ENCODE peak calls at places on chromosomes 11 and 22, in four cellular contexts. One of them, this sample, is unnamed.

GRCh38 chr11:62593434-62594044 is 2.2 kb upstream of the TUT1 start:
- DNase-seq in ACHN: peak
- DNase-seq in iris pigment epithelial cell: peak
- DNase-seq in hippocampal formation: peak
- DNase-seq in this sample: peak

GRCh38 chr11:19499999-19500398 is 212.6 kb upstream of the NAV2 start:
- DNase-seq in ACHN: no peak
- DNase-seq in iris pigment epithelial cell: peak
- DNase-seq in hippocampal formation: no peak
- DNase-seq in this sample: peak

GRCh38 chr11:128749986-128750385 is 56.1 kb downstream of the FLI1 start:
- DNase-seq in ACHN: no peak
- DNase-seq in iris pigment epithelial cell: no peak
- DNase-seq in hippocampal formation: no peak
- DNase-seq in this sample: no peak

GRCh38 chr11:117663826-117664225 is 133.2 kb downstream of the DSCAML1 start:
- DNase-seq in ACHN: no peak
- DNase-seq in iris pigment epithelial cell: no peak
- DNase-seq in hippocampal formation: peak
- DNase-seq in this sample: no peak

GRCh38 chr11:18791175-18792065 is at the start of gene PTPN5:
- DNase-seq in ACHN: no peak
- DNase-seq in iris pigment epithelial cell: peak
- DNase-seq in hippocampal formation: no peak
- DNase-seq in this sample: no peak

GRCh38 chr11:8006349-8006977 is 19.3 kb downstream of the EIF3F start:
- DNase-seq in ACHN: peak
- DNase-seq in iris pigment epithelial cell: peak
- DNase-seq in hippocampal formation: peak
- DNase-seq in this sample: peak

GRCh38 chr11:11977206-11977938 is 31.1 kb downstream of the DKK3 start:
- DNase-seq in ACHN: peak
- DNase-seq in iris pigment epithelial cell: peak
- DNase-seq in hippocampal formation: no peak
- DNase-seq in this sample: peak

GRCh38 chr11:64004590-64004984 is 18.3 kb downstream of the OTUB1 start:
- DNase-seq in ACHN: peak
- DNase-seq in iris pigment epithelial cell: no peak
- DNase-seq in hippocampal formation: no peak
- DNase-seq in this sample: peak

GRCh38 chr22:44019416-44019815 is 4.7 kb upstream of the PARVB start:
- DNase-seq in ACHN: no peak
- DNase-seq in iris pigment epithelial cell: no peak
- DNase-seq in hippocampal formation: no peak
- DNase-seq in this sample: no peak

GRCh38 chr11:4072668-4073285 is 21.8 kb upstream of the RRM1 start:
- DNase-seq in ACHN: peak
- DNase-seq in iris pigment epithelial cell: peak
- DNase-seq in hippocampal formation: peak
- DNase-seq in this sample: peak

GRCh38 chr11:76700177-76701100 is 29.9 kb upstream of the LRRC32 start:
- DNase-seq in ACHN: peak
- DNase-seq in iris pigment epithelial cell: peak
- DNase-seq in hippocampal formation: no peak
- DNase-seq in this sample: peak

GRCh38 chr11:17496406-17496805 is 19.8 kb upstream of the ABCC8 start:
- DNase-seq in ACHN: no peak
- DNase-seq in iris pigment epithelial cell: no peak
- DNase-seq in hippocampal formation: no peak
- DNase-seq in this sample: peak

GRCh38 chr11:69134957-69135356 is 20.8 kb upstream of the SMIM38 start:
- DNase-seq in ACHN: no peak
- DNase-seq in iris pigment epithelial cell: no peak
- DNase-seq in hippocampal formation: no peak
- DNase-seq in this sample: no peak

GRCh38 chr22:42194953-42195352 is 64.3 kb upstream of the CYP2D6 start:
- DNase-seq in ACHN: no peak
- DNase-seq in iris pigment epithelial cell: no peak
- DNase-seq in hippocampal formation: no peak
- DNase-seq in this sample: no peak

GRCh38 chr22:18032455-18033101 is 8.2 kb upstream of the MICAL3 start:
- DNase-seq in ACHN: peak
- DNase-seq in iris pigment epithelial cell: peak
- DNase-seq in hippocampal formation: no peak
- DNase-seq in this sample: peak

GRCh38 chr11:33039274-33040126 is at the start of gene TCP11L1:
- DNase-seq in ACHN: peak
- DNase-seq in iris pigment epithelial cell: peak
- DNase-seq in hippocampal formation: peak
- DNase-seq in this sample: peak